ENCODE peak calls at places on chromosomes 2 and 18, in five cellular contexts. V is AG04450; L is CD4-positive, alpha-beta T cell; Y is GM23338; Q is A549. P is an unnamed sample.

GRCh38 chr18:58845913-58846312 is 18.8 kb upstream of the ZNF532 start:
- DNase-seq in V (no peak), L (no peak), Y (no peak), Q (no peak), P (no peak)

GRCh38 chr2:161115605-161116097 is 44.6 kb upstream of the TANK start:
- DNase-seq in V (no peak), L (no peak), Y (no peak), Q (no peak), P (no peak)

GRCh38 chr2:1767939-1768691 is 23.8 kb upstream of the PXDN start:
- DNase-seq in V (no peak), L (no peak), Y (no peak), Q (no peak), P (no peak)

GRCh38 chr2:187372213-187372612 is 75.8 kb downstream of the CALCRL start:
- DNase-seq in V (no peak), L (no peak), Y (no peak), Q (no peak), P (no peak)

GRCh38 chr2:26088038-26088643 is 54.3 kb downstream of the RAB10 start:
- DNase-seq in V (no peak), L (peak; percentile 9), Y (peak; percentile 67), Q (peak; percentile 48), P (no peak)

GRCh38 chr2:47360937-47361336 is 42.0 kb upstream of the MSH2 start:
- DNase-seq in V (peak; percentile 23), L (no peak), Y (no peak), Q (peak; percentile 79), P (no peak)

GRCh38 chr2:45046786-45047185 is 37.5 kb upstream of the SIX2 start:
- DNase-seq in V (no peak), L (no peak), Y (no peak), Q (no peak), P (no peak)

GRCh38 chr2:96315400-96316071 is 9.6 kb upstream of the ITPRIPL1 start:
- DNase-seq in V (no peak), L (no peak), Y (no peak), Q (peak; percentile 39), P (no peak)

GRCh38 chr2:240397924-240398611 is 37.4 kb upstream of the GPC1 start:
- DNase-seq in V (no peak), L (no peak), Y (no peak), Q (no peak), P (no peak)

GRCh38 chr2:152755029-152755428 is 36.6 kb downstream of the ARL6IP6 start:
- DNase-seq in V (no peak), L (no peak), Y (peak; percentile 79), Q (peak; percentile 43), P (no peak)

GRCh38 chr2:9803023-9803805 is 40.1 kb upstream of the TAF1B start:
- DNase-seq in V (no peak), L (no peak), Y (no peak), Q (no peak), P (no peak)

GRCh38 chr18:22489694-22490093 is 72.0 kb upstream of the CTAGE1 start:
- DNase-seq in V (no peak), L (no peak), Y (no peak), Q (peak; percentile 48), P (no peak)

GRCh38 chr2:203815541-203815898 is 52.1 kb upstream of the CTLA4 start:
- DNase-seq in V (no peak), L (no peak), Y (no peak), Q (no peak), P (no peak)

GRCh38 chr18:59451963-59452362 is 92.9 kb upstream of the LMAN1 start:
- DNase-seq in V (no peak), L (no peak), Y (no peak), Q (no peak), P (no peak)

GRCh38 chr18:31101148-31102019 is 837 bp downstream of the DSC2 start:
- DNase-seq in V (no peak), L (no peak), Y (peak; percentile 82), Q (peak; percentile 13), P (peak; percentile 22)

GRCh38 chr2:222844323-222844722 is 16.5 kb upstream of the ACSL3 start:
- DNase-seq in V (peak; percentile 58), L (no peak), Y (no peak), Q (peak; percentile 71), P (no peak)

GRCh38 chr2:285506-285905 is 2.4 kb downstream of the ALKAL2 start:
- DNase-seq in V (peak; percentile 36), L (no peak), Y (peak; percentile 59), Q (no peak), P (no peak)

GRCh38 chr2:201378496-201379397 is 21.6 kb upstream of the FLACC1 start:
- DNase-seq in V (no peak), L (no peak), Y (peak; percentile 21), Q (no peak), P (no peak)

GRCh38 chr2:68789603-68790002 is 55.0 kb downstream of the ARHGAP25 start:
- DNase-seq in V (no peak), L (no peak), Y (no peak), Q (no peak), P (no peak)

GRCh38 chr18:50558157-50558556 is 1.7 kb upstream of the MAPK4 start:
- DNase-seq in V (no peak), L (no peak), Y (no peak), Q (no peak), P (no peak)

GRCh38 chr2:18406219-18406618 is 154.2 kb downstream of the RDH14 start:
- DNase-seq in V (no peak), L (no peak), Y (no peak), Q (no peak), P (no peak)

GRCh38 chr18:56314396-56314795 is 324.0 kb downstream of the TXNL1 start:
- DNase-seq in V (no peak), L (no peak), Y (no peak), Q (peak; percentile 10), P (no peak)

GRCh38 chr2:182503886-182504285 is 77.0 kb upstream of the PDE1A start:
- DNase-seq in V (peak; percentile 32), L (no peak), Y (no peak), Q (no peak), P (no peak)

GRCh38 chr2:71992036-71992435 is 155.6 kb downstream of the CYP26B1 start:
- DNase-seq in V (no peak), L (no peak), Y (no peak), Q (no peak), P (no peak)
- TF ChIP-seq CTCF in V (no peak), L (no peak), Y (no peak), Q (no peak), P (no peak)

GRCh38 chr18:48749768-48750167 is 201.0 kb downstream of the SMAD7 start:
- DNase-seq in V (no peak), L (no peak), Y (no peak), Q (no peak), P (no peak)
- TF ChIP-seq CTCF in V (no peak), L (no peak), Y (no peak), Q (no peak), P (no peak)

GRCh38 chr18:33440011-33440383 is 524 bp downstream of the CCDC178 start:
- DNase-seq in V (no peak), L (no peak), Y (peak; percentile 82), Q (peak; percentile 48), P (no peak)
- TF ChIP-seq CTCF in V (peak; percentile 47), L (no peak), Y (peak; percentile 69), Q (no peak), P (peak; percentile 43)

DNA sequence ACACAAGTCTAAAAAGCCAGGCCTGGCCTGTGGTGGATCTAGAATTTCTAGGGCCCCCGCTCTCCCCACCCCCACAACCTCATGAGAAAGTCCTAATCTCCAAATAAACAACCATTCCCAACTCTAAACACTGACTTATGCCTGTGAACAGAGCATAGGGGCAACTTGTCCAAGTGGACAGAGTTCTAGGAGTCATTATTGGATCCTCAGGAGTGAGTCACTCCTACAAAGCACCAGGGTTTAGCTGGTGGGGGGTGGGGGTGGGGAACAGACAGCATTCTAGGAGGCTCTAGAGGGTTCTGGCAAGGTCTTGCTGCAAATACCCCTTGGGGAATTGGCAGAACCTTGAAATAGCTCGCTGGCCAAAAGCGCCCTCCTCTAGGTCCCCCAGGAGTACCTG is 83.3 kb downstream of the ZCCHC2 start:
- DNase-seq in V (no peak), L (no peak), Y (no peak), Q (no peak), P (no peak)
- TF ChIP-seq CTCF in V (no peak), L (no peak), Y (no peak), Q (no peak), P (no peak)

GRCh38 chr2:234751275-234751938 is 200.4 kb upstream of the SH3BP4 start:
- DNase-seq in V (no peak), L (no peak), Y (peak; percentile 50), Q (no peak), P (no peak)
- TF ChIP-seq CTCF in V (no peak), L (no peak), Y (peak; percentile 69), Q (peak; percentile 20), P (peak; percentile 42)

DNA sequence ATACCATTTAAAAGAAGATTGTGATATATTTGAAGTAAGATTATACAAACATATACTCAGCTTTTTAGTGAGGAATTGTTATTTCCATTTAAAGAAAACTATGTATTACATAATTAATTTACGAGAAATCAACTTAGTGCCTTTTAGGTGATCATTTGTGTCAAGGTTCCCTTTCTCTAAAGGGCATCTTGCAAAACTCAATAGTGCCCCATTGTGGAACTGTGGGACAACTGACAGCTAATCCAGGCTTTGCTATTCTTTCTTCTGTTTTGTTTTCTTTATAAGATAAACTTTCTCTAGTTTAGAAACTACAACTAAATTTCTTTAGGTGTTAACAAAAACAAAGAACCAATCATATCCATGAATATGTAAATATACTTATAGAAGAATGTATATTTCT is 24.3 kb upstream of the VIT start:
- DNase-seq in V (no peak), L (no peak), Y (peak; percentile 69), Q (peak; percentile 69), P (no peak)
- TF ChIP-seq CTCF in V (peak; percentile 69), L (no peak), Y (peak; percentile 73), Q (peak; percentile 89), P (peak; percentile 50)

DNA sequence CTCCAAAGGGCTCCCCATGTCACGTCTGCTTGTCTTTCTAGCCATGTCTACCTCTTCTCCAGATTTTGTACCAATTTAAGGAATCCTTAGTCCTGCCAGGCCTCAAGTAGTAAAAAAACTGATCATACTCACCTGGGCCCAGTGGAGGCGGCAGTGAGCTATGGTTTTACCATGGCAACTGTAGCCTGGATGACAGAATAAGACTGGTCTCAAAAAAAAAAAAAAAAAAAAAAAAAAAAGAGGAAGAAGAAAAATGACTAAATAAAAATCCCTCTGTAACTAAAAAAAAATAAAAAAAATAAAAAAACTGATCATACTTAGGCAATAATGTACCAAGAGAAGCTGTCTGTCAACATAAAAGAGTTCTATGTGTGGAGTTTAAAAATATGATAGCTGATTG is 221.6 kb downstream of the NR4A2 start:
- DNase-seq in V (no peak), L (no peak), Y (peak; percentile 70), Q (peak; percentile 46), P (no peak)
- TF ChIP-seq CTCF in V (no peak), L (no peak), Y (peak; percentile 68), Q (no peak), P (peak; percentile 5)

GRCh38 chr2:207491086-207491485 is 38.7 kb upstream of the CREB1 start:
- DNase-seq in V (no peak), L (no peak), Y (no peak), Q (no peak), P (no peak)

GRCh38 chr2:207489251-207489650 is 40.5 kb upstream of the CREB1 start:
- DNase-seq in V (no peak), L (no peak), Y (no peak), Q (no peak), P (no peak)

GRCh38 chr2:207484444-207485391 is 45.0 kb upstream of the CREB1 start:
- DNase-seq in V (no peak), L (no peak), Y (no peak), Q (no peak), P (no peak)

GRCh38 chr2:207490441-207490840 is 39.3 kb upstream of the CREB1 start:
- DNase-seq in V (no peak), L (no peak), Y (no peak), Q (no peak), P (no peak)

GRCh38 chr2:207487650-207488315 is 42.0 kb upstream of the CREB1 start:
- DNase-seq in V (peak; percentile 72), L (no peak), Y (no peak), Q (peak; percentile 63), P (no peak)
- TF ChIP-seq CTCF in V (peak; percentile 54), L (no peak), Y (no peak), Q (no peak), P (no peak)